ENCODE peak calls at places on chromosomes 3 and 15, in six cellular contexts. N, M, T, H, L and A are unnamed samples.

GRCh38 chr15:77821188-77821958 is 188.7 kb upstream of the LINGO1 start:
- DNase-seq in N (no peak), M (peak), T (peak), H (peak), L (peak), A (peak)

GRCh38 chr3:10116138-10116460 is 624 bp downstream of the BRK1 start:
- DNase-seq in N (no peak), M (peak), T (no peak), H (peak), L (no peak), A (peak)

GRCh38 chr15:95259513-95259912 is 1028.2 kb downstream of the MCTP2 start:
- DNase-seq in N (peak), M (peak), T (peak), H (peak), L (peak), A (peak)

GRCh38 chr3:150975992-150976368 is 3.5 kb upstream of the CLRN1 start:
- DNase-seq in N (no peak), M (no peak), T (no peak), H (no peak), L (no peak), A (no peak)

GRCh38 chr3:17535173-17535730 is 207.2 kb downstream of the TBC1D5 start:
- DNase-seq in N (no peak), M (no peak), T (no peak), H (no peak), L (no peak), A (no peak)

GRCh38 chr3:157532529-157533297 is 29.5 kb upstream of the VEPH1 start:
- DNase-seq in N (no peak), M (peak), T (no peak), H (peak), L (peak), A (peak)

GRCh38 chr3:112351036-112351435 is 18.1 kb downstream of the CD200 start:
- DNase-seq in N (no peak), M (no peak), T (no peak), H (no peak), L (no peak), A (no peak)

GRCh38 chr15:39786444-39787056 is 3.9 kb upstream of the FSIP1 start:
- DNase-seq in N (no peak), M (peak), T (no peak), H (peak), L (peak), A (peak)

GRCh38 chr3:129429597-129429996 is 1.2 kb upstream of the EFCAB12 start:
- DNase-seq in N (no peak), M (no peak), T (no peak), H (no peak), L (no peak), A (no peak)

GRCh38 chr3:129432036-129432435 is 3.6 kb upstream of the EFCAB12 start:
- DNase-seq in N (no peak), M (peak), T (no peak), H (no peak), L (no peak), A (no peak)

GRCh38 chr3:129428020-129428381 is 435 bp downstream of the EFCAB12 start:
- DNase-seq in N (no peak), M (no peak), T (no peak), H (no peak), L (no peak), A (no peak)

GRCh38 chr3:129428382-129429079 is at the start of gene EFCAB12:
- DNase-seq in N (peak), M (peak), T (peak), H (peak), L (peak), A (peak)

GRCh38 chr3:129429080-129429451 is 630 bp upstream of the EFCAB12 start:
- DNase-seq in N (no peak), M (no peak), T (no peak), H (no peak), L (no peak), A (no peak)
- H3K4me3 ChIP-seq in N (no peak), M (no peak), T (peak), H (no peak), L (no peak), A (no peak)

DNA sequence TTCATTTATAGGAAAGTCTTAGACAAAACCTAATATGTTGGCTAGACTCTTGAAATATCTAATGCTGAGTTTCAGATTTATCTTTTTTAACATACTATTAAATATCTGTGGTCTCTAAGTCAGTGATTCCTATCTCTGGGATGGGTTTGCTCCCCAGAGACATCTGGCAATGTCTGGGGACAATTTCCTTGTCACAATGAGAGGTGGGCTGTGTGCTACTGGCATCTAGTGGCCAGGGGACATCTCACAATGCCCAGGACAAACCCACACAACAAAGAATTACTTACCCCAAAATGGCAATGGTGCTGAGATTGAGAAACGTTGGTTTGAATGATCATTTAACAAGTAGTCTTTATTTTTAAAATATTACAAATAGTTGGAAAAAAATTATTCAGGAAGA is 602.1 kb downstream of the MAGI1 start:
- DNase-seq in N (no peak), M (peak), T (no peak), H (no peak), L (peak), A (peak)
- TF ChIP-seq CTCF in N (no peak), M (peak), T (peak), H (peak), L (peak), A (peak)

DNA sequence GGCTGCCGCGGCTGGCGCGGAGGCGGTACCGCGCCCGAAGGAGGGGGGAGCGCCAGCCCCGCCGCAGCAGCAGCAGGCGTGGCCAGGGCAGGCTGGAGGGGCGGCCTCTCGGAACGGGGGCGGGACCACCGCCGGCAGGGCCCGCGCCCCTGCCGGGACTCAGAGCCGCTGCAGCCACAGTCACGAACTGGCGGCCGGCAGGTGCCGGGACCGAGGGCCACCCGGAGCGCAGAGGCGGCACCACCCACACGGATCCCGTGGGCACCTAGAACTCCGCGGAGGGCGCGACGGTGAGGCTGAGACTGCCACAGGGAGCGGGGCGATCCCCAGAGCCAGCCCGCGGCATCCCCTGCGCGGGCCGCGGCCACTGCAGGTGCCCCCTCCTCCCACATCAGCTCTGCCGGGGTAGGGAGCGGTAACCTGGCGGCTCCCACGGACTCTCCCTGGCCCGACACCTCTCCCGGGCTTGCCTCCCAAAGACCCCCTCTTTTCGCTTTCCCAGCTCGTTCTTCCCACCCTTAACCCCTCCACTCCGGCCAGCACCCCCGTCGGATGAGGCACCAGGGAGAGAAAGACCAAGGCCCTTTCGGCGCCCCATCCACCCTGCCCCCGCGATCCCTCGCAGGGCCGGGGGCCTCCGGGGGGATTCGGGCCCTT is at the start of gene VWA5B2:
- DNase-seq in N (no peak), M (peak), T (peak), H (peak), L (peak), A (no peak)
- H3K4me3 ChIP-seq in N (peak), M (peak), T (peak), H (peak), L (peak), A (no peak)

GRCh38 chr15:73937313-73937695 is 11.0 kb downstream of the LOXL1 start:
- DNase-seq in N (no peak), M (no peak), T (no peak), H (no peak), L (no peak), A (no peak)

GRCh38 chr15:73935547-73935946 is 9.3 kb downstream of the LOXL1 start:
- DNase-seq in N (no peak), M (peak), T (no peak), H (peak), L (no peak), A (peak)

GRCh38 chr15:73936588-73937312 is 10.5 kb downstream of the LOXL1 start:
- DNase-seq in N (no peak), M (no peak), T (no peak), H (no peak), L (no peak), A (no peak)

GRCh38 chr15:73937726-73938125 is 11.5 kb downstream of the LOXL1 start:
- DNase-seq in N (no peak), M (no peak), T (no peak), H (no peak), L (no peak), A (no peak)

DNA sequence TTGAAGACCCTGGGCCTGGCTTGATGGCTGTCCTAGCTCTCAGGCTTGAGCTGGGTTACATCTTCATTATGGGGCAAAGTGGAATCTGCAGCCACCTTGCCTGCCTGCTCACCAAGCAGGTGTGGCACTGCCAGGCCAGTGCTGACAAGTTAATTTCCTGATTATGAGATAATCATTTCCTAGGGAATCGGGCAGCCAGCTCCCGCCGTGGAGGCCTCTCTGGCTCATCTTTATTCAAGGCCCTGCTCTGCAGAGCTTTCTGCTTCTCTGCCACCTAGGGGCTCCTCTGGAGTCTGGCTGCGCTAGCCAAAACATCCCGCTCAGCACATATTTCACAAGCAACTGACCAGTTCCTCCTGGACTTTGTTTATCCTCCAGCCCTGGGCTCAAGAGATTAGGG is 9.9 kb downstream of the LOXL1 start:
- DNase-seq in N (peak), M (peak), T (no peak), H (peak), L (no peak), A (peak)
- TF ChIP-seq CTCF in N (peak), M (peak), T (no peak), H (peak), L (no peak), A (peak)

DNA sequence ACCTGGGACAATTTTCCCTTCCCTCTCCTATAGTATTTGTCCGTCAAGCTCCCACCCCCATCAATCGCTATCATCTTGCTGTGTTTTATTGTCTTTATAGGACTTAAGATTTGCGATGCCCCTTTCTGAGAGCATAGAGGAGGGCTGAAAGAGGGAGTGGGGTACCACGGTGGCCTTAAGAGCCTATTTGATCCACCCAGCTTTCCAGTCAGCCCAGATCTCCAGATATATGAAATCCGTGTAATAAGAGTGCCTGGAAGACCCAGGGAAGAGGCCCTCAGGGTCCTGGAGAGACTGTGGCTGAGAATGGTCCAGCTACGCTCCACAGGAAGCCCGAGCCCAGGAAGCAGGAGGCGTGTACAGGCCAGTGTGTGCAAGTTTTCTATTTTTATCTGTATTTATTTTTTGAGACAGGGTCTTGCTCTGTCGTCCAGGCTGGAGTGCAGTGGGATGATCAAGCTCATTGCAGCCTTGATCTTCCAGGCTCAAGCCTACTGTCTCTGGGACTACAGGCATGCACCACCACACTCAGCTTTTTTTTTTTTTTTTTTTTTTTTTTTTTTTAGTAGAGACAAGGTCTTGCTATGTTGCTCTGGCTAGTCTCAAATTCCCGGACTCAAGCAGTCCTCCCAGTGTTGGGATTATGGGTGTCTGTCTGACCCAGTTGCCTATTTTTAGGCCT is 964 bp upstream of the NCKIPSD start:
- DNase-seq in N (no peak), M (no peak), T (no peak), H (peak), L (no peak), A (no peak)
- H3K4me3 ChIP-seq in N (peak), M (no peak), T (peak), H (no peak), L (no peak), A (no peak)

GRCh38 chr3:102353148-102353547 is 81.7 kb upstream of the ZPLD1 start:
- DNase-seq in N (no peak), M (peak), T (peak), H (no peak), L (no peak), A (peak)
- TF ChIP-seq CTCF in N (no peak), M (no peak), T (no peak), H (no peak), L (no peak), A (no peak)

DNA sequence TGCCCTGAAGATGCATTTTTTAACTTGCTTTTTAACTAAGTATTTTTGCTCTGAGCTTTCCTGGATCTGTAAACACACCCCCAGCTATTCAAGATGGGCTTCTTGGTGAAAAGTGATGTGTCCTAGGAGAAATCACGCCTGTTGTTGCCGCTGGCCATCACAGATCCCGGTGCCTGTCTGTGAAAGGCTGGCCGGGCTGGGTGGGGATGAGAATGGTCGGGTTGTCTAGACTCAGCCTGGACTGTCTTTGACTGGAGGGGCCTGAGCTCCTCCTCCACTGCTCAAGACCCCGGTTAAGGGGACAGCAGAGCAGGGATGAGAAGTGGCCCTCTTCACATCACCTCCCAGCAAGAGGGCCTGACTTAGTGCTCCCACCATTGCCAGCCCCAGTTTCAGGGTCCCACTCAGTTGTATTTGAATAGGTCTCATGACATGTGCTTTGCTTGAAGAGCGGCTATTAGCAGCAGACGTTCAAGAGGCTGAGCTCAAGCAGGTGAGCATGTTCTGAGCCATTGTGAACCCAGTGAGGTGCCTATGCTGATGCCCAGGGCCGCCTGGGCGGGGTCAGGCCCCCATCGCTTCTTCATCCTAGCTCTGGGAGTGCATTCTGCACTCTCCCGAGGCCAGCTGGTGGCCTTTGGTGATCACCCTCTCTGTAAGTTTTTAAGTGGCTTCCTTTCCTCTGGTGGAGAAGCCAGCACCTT is 79.9 kb downstream of the IGF1R start:
- DNase-seq in N (no peak), M (no peak), T (no peak), H (no peak), L (no peak), A (no peak)
- H3K4me3 ChIP-seq in N (peak), M (no peak), T (no peak), H (no peak), L (no peak), A (no peak)